ENCODE peak calls at places on chromosomes 7 and 10, in ten cellular contexts. One of them, this sample, is unnamed.

GRCh38 chr7:98354511-98355249 is 46.2 kb downstream of the BAIAP2L1 start:
- DNase-seq in epithelial cell of esophagus: peak
- DNase-seq in stimulated activated CD8-positive, alpha-beta memory T cell treated with anti-CD3 and anti-CD28 coated beads, Interleukin-4, amount 100 ng/mL, for 24 hours: no peak
- DNase-seq in kidney glomerular epithelial cell: peak
- DNase-seq in Peyer's patch: no peak
- DNase-seq in RCC 7860: peak
- DNase-seq in stomach: peak
- DNase-seq in AG10803: peak
- DNase-seq in HEK293T: no peak
- DNase-seq in cerebellar cortex: no peak
- DNase-seq in this sample: no peak

GRCh38 chr10:23046032-23046431 is 49.3 kb upstream of the MSRB2 start:
- DNase-seq in epithelial cell of esophagus: no peak
- DNase-seq in stimulated activated CD8-positive, alpha-beta memory T cell treated with anti-CD3 and anti-CD28 coated beads, Interleukin-4, amount 100 ng/mL, for 24 hours: no peak
- DNase-seq in kidney glomerular epithelial cell: no peak
- DNase-seq in Peyer's patch: no peak
- DNase-seq in RCC 7860: no peak
- DNase-seq in stomach: no peak
- DNase-seq in AG10803: no peak
- DNase-seq in HEK293T: no peak
- DNase-seq in cerebellar cortex: no peak
- DNase-seq in this sample: no peak

GRCh38 chr7:131072505-131073091 is 255.1 kb upstream of the MKLN1 start:
- DNase-seq in epithelial cell of esophagus: peak
- DNase-seq in stimulated activated CD8-positive, alpha-beta memory T cell treated with anti-CD3 and anti-CD28 coated beads, Interleukin-4, amount 100 ng/mL, for 24 hours: no peak
- DNase-seq in kidney glomerular epithelial cell: no peak
- DNase-seq in Peyer's patch: no peak
- DNase-seq in RCC 7860: peak
- DNase-seq in stomach: no peak
- DNase-seq in AG10803: peak
- DNase-seq in HEK293T: no peak
- DNase-seq in cerebellar cortex: peak
- DNase-seq in this sample: peak

GRCh38 chr7:105707381-105707780 is 126.1 kb upstream of the EFCAB10 start:
- DNase-seq in epithelial cell of esophagus: no peak
- DNase-seq in stimulated activated CD8-positive, alpha-beta memory T cell treated with anti-CD3 and anti-CD28 coated beads, Interleukin-4, amount 100 ng/mL, for 24 hours: no peak
- DNase-seq in kidney glomerular epithelial cell: no peak
- DNase-seq in Peyer's patch: no peak
- DNase-seq in RCC 7860: no peak
- DNase-seq in stomach: no peak
- DNase-seq in AG10803: peak
- DNase-seq in HEK293T: no peak
- DNase-seq in cerebellar cortex: no peak
- DNase-seq in this sample: no peak

GRCh38 chr10:86399514-86399878 is 32.9 kb upstream of the GRID1 start:
- DNase-seq in epithelial cell of esophagus: no peak
- DNase-seq in stimulated activated CD8-positive, alpha-beta memory T cell treated with anti-CD3 and anti-CD28 coated beads, Interleukin-4, amount 100 ng/mL, for 24 hours: no peak
- DNase-seq in kidney glomerular epithelial cell: no peak
- DNase-seq in Peyer's patch: no peak
- DNase-seq in RCC 7860: no peak
- DNase-seq in stomach: no peak
- DNase-seq in AG10803: no peak
- DNase-seq in HEK293T: no peak
- DNase-seq in cerebellar cortex: no peak
- DNase-seq in this sample: no peak

GRCh38 chr7:155166673-155167370 is 96.7 kb downstream of the HTR5A start:
- DNase-seq in epithelial cell of esophagus: peak
- DNase-seq in stimulated activated CD8-positive, alpha-beta memory T cell treated with anti-CD3 and anti-CD28 coated beads, Interleukin-4, amount 100 ng/mL, for 24 hours: no peak
- DNase-seq in kidney glomerular epithelial cell: no peak
- DNase-seq in Peyer's patch: no peak
- DNase-seq in RCC 7860: peak
- DNase-seq in stomach: no peak
- DNase-seq in AG10803: peak
- DNase-seq in HEK293T: no peak
- DNase-seq in cerebellar cortex: no peak
- DNase-seq in this sample: peak

GRCh38 chr10:44051584-44052385 is 333.1 kb downstream of the CXCL12 start:
- DNase-seq in epithelial cell of esophagus: peak
- DNase-seq in stimulated activated CD8-positive, alpha-beta memory T cell treated with anti-CD3 and anti-CD28 coated beads, Interleukin-4, amount 100 ng/mL, for 24 hours: no peak
- DNase-seq in kidney glomerular epithelial cell: peak
- DNase-seq in Peyer's patch: no peak
- DNase-seq in RCC 7860: peak
- DNase-seq in stomach: no peak
- DNase-seq in AG10803: peak
- DNase-seq in HEK293T: no peak
- DNase-seq in cerebellar cortex: no peak
- DNase-seq in this sample: no peak

GRCh38 chr7:26291699-26292538 is at the start of gene SNX10:
- DNase-seq in epithelial cell of esophagus: peak
- DNase-seq in stimulated activated CD8-positive, alpha-beta memory T cell treated with anti-CD3 and anti-CD28 coated beads, Interleukin-4, amount 100 ng/mL, for 24 hours: peak
- DNase-seq in kidney glomerular epithelial cell: peak
- DNase-seq in Peyer's patch: peak
- DNase-seq in RCC 7860: peak
- DNase-seq in stomach: peak
- DNase-seq in AG10803: no peak
- DNase-seq in HEK293T: peak
- DNase-seq in cerebellar cortex: peak
- DNase-seq in this sample: peak

GRCh38 chr7:129875160-129875559 is 77.6 kb downstream of the UBE2H start:
- DNase-seq in epithelial cell of esophagus: no peak
- DNase-seq in stimulated activated CD8-positive, alpha-beta memory T cell treated with anti-CD3 and anti-CD28 coated beads, Interleukin-4, amount 100 ng/mL, for 24 hours: no peak
- DNase-seq in kidney glomerular epithelial cell: no peak
- DNase-seq in Peyer's patch: no peak
- DNase-seq in RCC 7860: no peak
- DNase-seq in stomach: no peak
- DNase-seq in AG10803: no peak
- DNase-seq in HEK293T: no peak
- DNase-seq in cerebellar cortex: no peak
- DNase-seq in this sample: no peak

GRCh38 chr7:141511370-141512335 is 39.6 kb upstream of the AGK start:
- DNase-seq in epithelial cell of esophagus: peak
- DNase-seq in stimulated activated CD8-positive, alpha-beta memory T cell treated with anti-CD3 and anti-CD28 coated beads, Interleukin-4, amount 100 ng/mL, for 24 hours: no peak
- DNase-seq in kidney glomerular epithelial cell: no peak
- DNase-seq in Peyer's patch: no peak
- DNase-seq in RCC 7860: no peak
- DNase-seq in stomach: peak
- DNase-seq in AG10803: no peak
- DNase-seq in HEK293T: no peak
- DNase-seq in cerebellar cortex: peak
- DNase-seq in this sample: no peak

GRCh38 chr7:69465262-69465661 is 133.0 kb upstream of the AUTS2 start:
- DNase-seq in epithelial cell of esophagus: no peak
- DNase-seq in stimulated activated CD8-positive, alpha-beta memory T cell treated with anti-CD3 and anti-CD28 coated beads, Interleukin-4, amount 100 ng/mL, for 24 hours: no peak
- DNase-seq in kidney glomerular epithelial cell: no peak
- DNase-seq in Peyer's patch: no peak
- DNase-seq in RCC 7860: no peak
- DNase-seq in stomach: no peak
- DNase-seq in AG10803: no peak
- DNase-seq in HEK293T: no peak
- DNase-seq in cerebellar cortex: no peak
- DNase-seq in this sample: no peak

GRCh38 chr10:76491216-76491615 is 1059.8 kb downstream of the LRMDA start:
- DNase-seq in epithelial cell of esophagus: peak
- DNase-seq in stimulated activated CD8-positive, alpha-beta memory T cell treated with anti-CD3 and anti-CD28 coated beads, Interleukin-4, amount 100 ng/mL, for 24 hours: no peak
- DNase-seq in kidney glomerular epithelial cell: peak
- DNase-seq in Peyer's patch: no peak
- DNase-seq in RCC 7860: no peak
- DNase-seq in stomach: no peak
- DNase-seq in AG10803: no peak
- DNase-seq in HEK293T: no peak
- DNase-seq in cerebellar cortex: no peak
- DNase-seq in this sample: no peak

GRCh38 chr10:122336961-122337360 is 37.5 kb upstream of the PLEKHA1 start:
- DNase-seq in epithelial cell of esophagus: peak
- DNase-seq in stimulated activated CD8-positive, alpha-beta memory T cell treated with anti-CD3 and anti-CD28 coated beads, Interleukin-4, amount 100 ng/mL, for 24 hours: no peak
- DNase-seq in kidney glomerular epithelial cell: no peak
- DNase-seq in Peyer's patch: no peak
- DNase-seq in RCC 7860: no peak
- DNase-seq in stomach: no peak
- DNase-seq in AG10803: no peak
- DNase-seq in HEK293T: no peak
- DNase-seq in cerebellar cortex: no peak
- DNase-seq in this sample: no peak

GRCh38 chr7:155141562-155141961 is 71.4 kb downstream of the HTR5A start:
- DNase-seq in epithelial cell of esophagus: no peak
- DNase-seq in stimulated activated CD8-positive, alpha-beta memory T cell treated with anti-CD3 and anti-CD28 coated beads, Interleukin-4, amount 100 ng/mL, for 24 hours: no peak
- DNase-seq in kidney glomerular epithelial cell: no peak
- DNase-seq in Peyer's patch: no peak
- DNase-seq in RCC 7860: no peak
- DNase-seq in stomach: no peak
- DNase-seq in AG10803: no peak
- DNase-seq in HEK293T: no peak
- DNase-seq in cerebellar cortex: peak
- DNase-seq in this sample: no peak

GRCh38 chr10:48470115-48470892 is 134.6 kb downstream of the ARHGAP22 start:
- DNase-seq in epithelial cell of esophagus: no peak
- DNase-seq in stimulated activated CD8-positive, alpha-beta memory T cell treated with anti-CD3 and anti-CD28 coated beads, Interleukin-4, amount 100 ng/mL, for 24 hours: no peak
- DNase-seq in kidney glomerular epithelial cell: no peak
- DNase-seq in Peyer's patch: no peak
- DNase-seq in RCC 7860: no peak
- DNase-seq in stomach: peak
- DNase-seq in AG10803: no peak
- DNase-seq in HEK293T: no peak
- DNase-seq in cerebellar cortex: no peak
- DNase-seq in this sample: no peak

GRCh38 chr7:116242759-116243158 is 32.4 kb downstream of the TES start:
- DNase-seq in epithelial cell of esophagus: no peak
- DNase-seq in stimulated activated CD8-positive, alpha-beta memory T cell treated with anti-CD3 and anti-CD28 coated beads, Interleukin-4, amount 100 ng/mL, for 24 hours: no peak
- DNase-seq in kidney glomerular epithelial cell: no peak
- DNase-seq in Peyer's patch: no peak
- DNase-seq in RCC 7860: no peak
- DNase-seq in stomach: no peak
- DNase-seq in AG10803: no peak
- DNase-seq in HEK293T: no peak
- DNase-seq in cerebellar cortex: no peak
- DNase-seq in this sample: no peak

GRCh38 chr10:99276848-99277486 is 41.3 kb upstream of the HPSE2 start:
- DNase-seq in epithelial cell of esophagus: peak
- DNase-seq in stimulated activated CD8-positive, alpha-beta memory T cell treated with anti-CD3 and anti-CD28 coated beads, Interleukin-4, amount 100 ng/mL, for 24 hours: no peak
- DNase-seq in kidney glomerular epithelial cell: no peak
- DNase-seq in Peyer's patch: no peak
- DNase-seq in RCC 7860: peak
- DNase-seq in stomach: no peak
- DNase-seq in AG10803: no peak
- DNase-seq in HEK293T: peak
- DNase-seq in cerebellar cortex: no peak
- DNase-seq in this sample: peak

GRCh38 chr10:52261362-52261761 is 52.7 kb upstream of the DKK1 start:
- DNase-seq in epithelial cell of esophagus: peak
- DNase-seq in stimulated activated CD8-positive, alpha-beta memory T cell treated with anti-CD3 and anti-CD28 coated beads, Interleukin-4, amount 100 ng/mL, for 24 hours: no peak
- DNase-seq in kidney glomerular epithelial cell: no peak
- DNase-seq in Peyer's patch: no peak
- DNase-seq in RCC 7860: no peak
- DNase-seq in stomach: no peak
- DNase-seq in AG10803: no peak
- DNase-seq in HEK293T: no peak
- DNase-seq in cerebellar cortex: no peak
- DNase-seq in this sample: no peak

GRCh38 chr10:79073784-79074432 is 5.1 kb downstream of the ZMIZ1 start:
- DNase-seq in epithelial cell of esophagus: no peak
- DNase-seq in stimulated activated CD8-positive, alpha-beta memory T cell treated with anti-CD3 and anti-CD28 coated beads, Interleukin-4, amount 100 ng/mL, for 24 hours: no peak
- DNase-seq in kidney glomerular epithelial cell: peak
- DNase-seq in Peyer's patch: peak
- DNase-seq in RCC 7860: peak
- DNase-seq in stomach: peak
- DNase-seq in AG10803: peak
- DNase-seq in HEK293T: no peak
- DNase-seq in cerebellar cortex: no peak
- DNase-seq in this sample: no peak

GRCh38 chr7:51187941-51188340 is 128.7 kb downstream of the COBL start:
- DNase-seq in epithelial cell of esophagus: no peak
- DNase-seq in stimulated activated CD8-positive, alpha-beta memory T cell treated with anti-CD3 and anti-CD28 coated beads, Interleukin-4, amount 100 ng/mL, for 24 hours: no peak
- DNase-seq in kidney glomerular epithelial cell: no peak
- DNase-seq in Peyer's patch: no peak
- DNase-seq in RCC 7860: no peak
- DNase-seq in stomach: no peak
- DNase-seq in AG10803: no peak
- DNase-seq in HEK293T: peak
- DNase-seq in cerebellar cortex: peak
- DNase-seq in this sample: peak

GRCh38 chr10:90042075-90042474 is 340.7 kb downstream of the KIF20B start:
- DNase-seq in epithelial cell of esophagus: no peak
- DNase-seq in stimulated activated CD8-positive, alpha-beta memory T cell treated with anti-CD3 and anti-CD28 coated beads, Interleukin-4, amount 100 ng/mL, for 24 hours: no peak
- DNase-seq in kidney glomerular epithelial cell: no peak
- DNase-seq in Peyer's patch: no peak
- DNase-seq in RCC 7860: no peak
- DNase-seq in stomach: no peak
- DNase-seq in AG10803: no peak
- DNase-seq in HEK293T: no peak
- DNase-seq in cerebellar cortex: no peak
- DNase-seq in this sample: no peak

GRCh38 chr10:119659951-119660350 is 8.8 kb downstream of the BAG3 start:
- DNase-seq in epithelial cell of esophagus: no peak
- DNase-seq in stimulated activated CD8-positive, alpha-beta memory T cell treated with anti-CD3 and anti-CD28 coated beads, Interleukin-4, amount 100 ng/mL, for 24 hours: no peak
- DNase-seq in kidney glomerular epithelial cell: no peak
- DNase-seq in Peyer's patch: no peak
- DNase-seq in RCC 7860: no peak
- DNase-seq in stomach: no peak
- DNase-seq in AG10803: no peak
- DNase-seq in HEK293T: no peak
- DNase-seq in cerebellar cortex: no peak
- DNase-seq in this sample: no peak

GRCh38 chr10:73096041-73096451 is 620 bp downstream of the P4HA1 start:
- DNase-seq in epithelial cell of esophagus: peak
- DNase-seq in stimulated activated CD8-positive, alpha-beta memory T cell treated with anti-CD3 and anti-CD28 coated beads, Interleukin-4, amount 100 ng/mL, for 24 hours: peak
- DNase-seq in kidney glomerular epithelial cell: peak
- DNase-seq in Peyer's patch: peak
- DNase-seq in RCC 7860: peak
- DNase-seq in stomach: peak
- DNase-seq in AG10803: peak
- DNase-seq in HEK293T: peak
- DNase-seq in cerebellar cortex: peak
- DNase-seq in this sample: peak

GRCh38 chr10:85642082-85642420 is 724.5 kb downstream of the GRID1 start:
- DNase-seq in epithelial cell of esophagus: no peak
- DNase-seq in stimulated activated CD8-positive, alpha-beta memory T cell treated with anti-CD3 and anti-CD28 coated beads, Interleukin-4, amount 100 ng/mL, for 24 hours: no peak
- DNase-seq in kidney glomerular epithelial cell: peak
- DNase-seq in Peyer's patch: no peak
- DNase-seq in RCC 7860: no peak
- DNase-seq in stomach: no peak
- DNase-seq in AG10803: peak
- DNase-seq in HEK293T: no peak
- DNase-seq in cerebellar cortex: no peak
- DNase-seq in this sample: no peak

GRCh38 chr7:32164341-32164996 is 94.3 kb upstream of the PDE1C start:
- DNase-seq in epithelial cell of esophagus: peak
- DNase-seq in stimulated activated CD8-positive, alpha-beta memory T cell treated with anti-CD3 and anti-CD28 coated beads, Interleukin-4, amount 100 ng/mL, for 24 hours: no peak
- DNase-seq in kidney glomerular epithelial cell: peak
- DNase-seq in Peyer's patch: no peak
- DNase-seq in RCC 7860: peak
- DNase-seq in stomach: no peak
- DNase-seq in AG10803: peak
- DNase-seq in HEK293T: peak
- DNase-seq in cerebellar cortex: peak
- DNase-seq in this sample: peak

GRCh38 chr7:25862254-25862992 is 289.6 kb upstream of the NFE2L3 start:
- DNase-seq in epithelial cell of esophagus: peak
- DNase-seq in stimulated activated CD8-positive, alpha-beta memory T cell treated with anti-CD3 and anti-CD28 coated beads, Interleukin-4, amount 100 ng/mL, for 24 hours: peak
- DNase-seq in kidney glomerular epithelial cell: peak
- DNase-seq in Peyer's patch: peak
- DNase-seq in RCC 7860: peak
- DNase-seq in stomach: peak
- DNase-seq in AG10803: peak
- DNase-seq in HEK293T: peak
- DNase-seq in cerebellar cortex: peak
- DNase-seq in this sample: peak

GRCh38 chr7:66903360-66904062 is 17.5 kb upstream of the TMEM248 start:
- DNase-seq in epithelial cell of esophagus: no peak
- DNase-seq in stimulated activated CD8-positive, alpha-beta memory T cell treated with anti-CD3 and anti-CD28 coated beads, Interleukin-4, amount 100 ng/mL, for 24 hours: no peak
- DNase-seq in kidney glomerular epithelial cell: no peak
- DNase-seq in Peyer's patch: no peak
- DNase-seq in RCC 7860: no peak
- DNase-seq in stomach: no peak
- DNase-seq in AG10803: no peak
- DNase-seq in HEK293T: no peak
- DNase-seq in cerebellar cortex: no peak
- DNase-seq in this sample: no peak

GRCh38 chr10:30047924-30048531 is 11.4 kb downstream of the JCAD start:
- DNase-seq in epithelial cell of esophagus: no peak
- DNase-seq in stimulated activated CD8-positive, alpha-beta memory T cell treated with anti-CD3 and anti-CD28 coated beads, Interleukin-4, amount 100 ng/mL, for 24 hours: no peak
- DNase-seq in kidney glomerular epithelial cell: no peak
- DNase-seq in Peyer's patch: no peak
- DNase-seq in RCC 7860: no peak
- DNase-seq in stomach: no peak
- DNase-seq in AG10803: no peak
- DNase-seq in HEK293T: no peak
- DNase-seq in cerebellar cortex: no peak
- DNase-seq in this sample: no peak

This sample was measured in GM12865.